ENCODE peak calls at places on chromosome 3, in six cellular contexts. H is GM23248, M is Caco-2, W is adipocyte, P is stomach, B is thoracic aorta. Q is an unnamed sample. For H3K4me1 and H3K36me3, the result is how much of the 10 kb centered on the place peaks cover.

GRCh38 chr3:141275032-141275422 is 43.4 kb downstream of the PXYLP1 start:
- DNase-seq in M (no peak), B (no peak), P (no peak), W (peak), H (peak), Q (no peak)

GRCh38 chr3:108106031-108106430 is 15.2 kb upstream of the CD47 start:
- DNase-seq in P (no peak), H (peak), B (no peak), W (no peak), M (no peak), Q (no peak)

GRCh38 chr3:6861989-6862879 is 1.3 kb downstream of the GRM7 start:
- DNase-seq in W (no peak), P (no peak), B (no peak), M (no peak), H (no peak), Q (no peak)

GRCh38 chr3:72336114-72336651 is 512.1 kb downstream of the SHQ1 start:
- DNase-seq in P (no peak), W (no peak), B (no peak), M (no peak), H (no peak), Q (no peak)

GRCh38 chr3:172106989-172107388 is 67.6 kb downstream of the FNDC3B start:
- DNase-seq in W (no peak), H (no peak), P (peak), M (no peak), B (no peak), Q (peak)

GRCh38 chr3:52971895-52972294 is 74.0 kb downstream of the SFMBT1 start:
- DNase-seq in H (no peak), M (no peak), B (no peak), W (no peak), P (no peak), Q (no peak)

GRCh38 chr3:99505646-99506269 is 132.6 kb upstream of the COL8A1 start:
- DNase-seq in H (peak), W (peak), B (peak), P (no peak), M (no peak), Q (peak)

GRCh38 chr3:58866079-58866478 is 183.7 kb downstream of the CFAP20DC start:
- DNase-seq in M (no peak), B (no peak), H (no peak), P (no peak), W (no peak), Q (no peak)

GRCh38 chr3:126544596-126545281 is 14.0 kb downstream of the C3orf22 start:
- DNase-seq in H (no peak), W (no peak), P (peak), M (no peak), B (no peak), Q (no peak)

GRCh38 chr3:45688194-45688881 is 858 bp upstream of the SACM1L start:
- DNase-seq in B (no peak), M (peak), P (no peak), H (peak), W (peak), Q (no peak)

GRCh38 chr3:130658666-130659065 is 88.0 kb downstream of the PIK3R4 start:
- DNase-seq in M (no peak), W (peak), B (no peak), P (no peak), H (peak), Q (no peak)

GRCh38 chr3:117549716-117550115 is 840.1 kb downstream of the TUSC7 start:
- DNase-seq in H (peak), M (no peak), W (peak), B (no peak), P (no peak), Q (no peak)

GRCh38 chr3:150610785-150611184 is 7.7 kb downstream of the SELENOT start:
- DNase-seq in H (peak), P (no peak), W (peak), B (no peak), M (no peak), Q (no peak)

GRCh38 chr3:151423091-151423490 is 37.8 kb downstream of the IGSF10 start:
- DNase-seq in W (no peak), H (no peak), M (no peak), P (no peak), B (no peak), Q (no peak)

GRCh38 chr3:141972394-141972793 is 96.0 kb downstream of the ATP1B3 start:
- DNase-seq in P (no peak), M (no peak), B (no peak), W (no peak), H (peak), Q (no peak)

GRCh38 chr3:28485164-28485563 is 136.5 kb upstream of the AZI2 start:
- DNase-seq in P (no peak), B (no peak), M (no peak), H (no peak), W (no peak), Q (no peak)

GRCh38 chr3:172903642-172904041 is 153.1 kb downstream of the ECT2 start:
- DNase-seq in P (no peak), W (no peak), B (no peak), M (no peak), H (no peak), Q (no peak)

GRCh38 chr3:18847583-18848197 is 300.6 kb upstream of the KCNH8 start:
- DNase-seq in B (no peak), H (no peak), W (peak), M (no peak), P (no peak), Q (no peak)

GRCh38 chr3:99646107-99646435 is 7.7 kb downstream of the COL8A1 start:
- DNase-seq in H (no peak), B (no peak), W (no peak), P (no peak), M (no peak), Q (no peak)

GRCh38 chr3:49519266-49519665 is 35.0 kb upstream of the BSN start:
- DNase-seq in M (no peak), P (no peak), B (no peak), H (no peak), W (no peak), Q (no peak)

GRCh38 chr3:63192248-63192647 is 85.9 kb upstream of the SYNPR start:
- DNase-seq in M (no peak), P (no peak), W (no peak), H (no peak), B (no peak), Q (no peak)
- H3K4me1 ChIP-seq in M (under half), P (under half), W (under half), H (under half), B (under half), Q (under half)

DNA sequence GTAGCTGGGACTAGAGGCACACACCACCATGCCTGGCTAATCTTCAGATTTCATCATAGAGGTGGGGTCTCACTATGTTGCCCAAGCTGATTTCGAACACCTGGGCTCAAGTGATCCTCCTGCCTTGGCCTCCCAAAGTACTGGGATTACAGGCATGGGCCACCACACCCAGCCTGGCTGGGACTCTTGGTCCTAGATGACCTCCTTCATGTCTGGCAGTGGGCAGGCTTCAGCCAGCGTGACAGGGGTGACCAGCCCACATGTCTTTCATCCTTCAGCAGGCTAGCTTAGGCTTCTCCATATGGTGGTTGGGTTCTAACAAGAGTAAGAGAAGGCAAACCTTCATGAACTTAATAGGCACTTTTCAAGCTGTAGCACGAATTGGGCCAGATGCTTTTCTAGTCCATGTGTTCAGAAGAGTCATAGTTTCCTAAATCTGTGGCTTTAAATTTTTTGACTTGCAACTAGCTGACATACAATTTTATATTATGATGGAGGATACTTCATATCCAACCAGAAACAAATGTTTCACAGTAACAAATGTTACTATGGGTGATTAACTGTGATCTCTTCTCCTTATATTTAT is 7.7 kb downstream of the GPD1L start:
- DNase-seq in H (no peak), W (no peak), P (no peak), B (no peak), M (no peak), Q (no peak)
- H3K4me3 ChIP-seq in H (no peak), W (no peak), P (no peak), B (no peak), M (no peak), Q (no peak)

DNA sequence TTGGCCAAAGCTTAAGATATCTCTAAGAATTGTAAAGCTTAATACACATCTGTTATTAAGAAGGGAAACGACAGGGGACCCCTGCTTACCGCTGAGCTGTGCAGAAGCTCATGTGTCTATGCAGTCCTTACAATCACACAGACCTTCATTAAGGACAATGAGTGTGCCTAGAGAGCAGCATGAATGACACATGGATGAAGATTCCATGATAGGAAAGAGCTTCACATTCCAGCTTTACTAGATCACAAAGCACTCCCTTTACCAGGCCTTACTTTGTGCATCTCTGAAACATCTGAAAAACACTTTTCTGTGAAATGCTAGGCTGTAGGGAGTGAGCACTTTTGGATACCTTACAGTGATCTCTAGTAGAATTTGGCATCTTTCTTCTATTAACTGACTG is 32.0 kb downstream of the RNF168 start:
- DNase-seq in B (no peak), W (peak), M (no peak), P (no peak), H (peak), Q (no peak)
- H3K36me3 ChIP-seq in B (under half), W (half or more), M (under half), P (under half), H (under half), Q (under half)

GRCh38 chr3:12935023-12935860 is 93.9 kb upstream of the RPL32 start:
- DNase-seq in P (no peak), H (no peak), M (no peak), W (no peak), B (no peak), Q (no peak)
- H3K4me1 ChIP-seq in P (under half), H (under half), M (under half), W (under half), B (half or more), Q (half or more)

DNA sequence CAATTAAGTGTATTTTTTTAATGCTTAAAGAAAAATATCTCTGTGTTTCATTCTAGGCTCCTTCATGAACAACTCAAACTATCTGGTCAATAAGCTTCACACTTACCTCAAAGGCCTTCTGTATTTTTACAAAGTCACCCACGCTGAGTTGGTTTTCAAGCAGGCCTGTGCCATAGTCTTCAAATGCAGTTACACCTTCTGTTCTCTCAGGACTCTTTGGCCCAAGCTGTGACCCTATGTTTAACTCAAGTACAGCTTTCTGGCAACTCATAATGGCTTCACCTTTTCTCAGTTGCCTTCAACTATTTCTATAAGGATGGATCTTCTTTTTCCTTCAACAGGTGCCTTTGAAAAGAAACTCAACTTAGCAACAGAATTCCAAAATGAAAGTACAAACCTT is 587 bp downstream of the WDR49 start:
- DNase-seq in W (no peak), P (no peak), M (no peak), B (no peak), H (no peak), Q (no peak)
- H3K4me3 ChIP-seq in W (no peak), P (no peak), M (no peak), B (no peak), H (no peak), Q (no peak)

DNA sequence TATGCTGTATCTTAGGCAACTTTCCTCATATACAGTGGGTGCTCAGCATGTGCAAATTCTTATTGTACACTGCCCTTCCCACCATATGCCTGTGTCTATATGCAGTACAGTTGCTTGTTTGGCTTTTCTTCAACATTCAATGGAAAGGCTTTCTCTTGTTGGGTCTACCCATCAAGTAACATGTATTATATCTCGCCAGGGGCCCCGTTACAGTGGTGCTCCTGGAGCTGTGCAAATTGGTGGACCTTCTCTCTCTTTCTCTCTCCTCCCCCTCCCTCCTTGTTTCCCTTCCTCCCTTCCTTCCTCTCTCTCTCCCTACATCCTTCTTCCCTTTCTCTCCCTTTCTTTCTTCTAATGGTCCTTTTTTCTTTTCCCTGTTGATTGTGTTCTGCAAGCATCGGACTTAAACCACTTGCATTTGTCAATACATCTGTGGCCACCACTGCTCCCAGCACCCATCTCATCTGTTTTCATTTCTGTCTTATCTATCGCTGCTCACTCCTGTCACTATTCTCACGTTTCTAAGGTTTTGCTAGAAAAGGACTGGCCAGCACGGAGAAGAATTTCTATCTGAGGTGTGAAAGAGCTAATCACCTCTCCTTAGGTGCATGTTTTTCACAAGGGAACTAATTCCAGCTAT is 35.3 kb downstream of the TGFBR2 start:
- DNase-seq in M (no peak), P (no peak), H (no peak), B (no peak), W (no peak), Q (no peak)
- H3K36me3 ChIP-seq in M (under half), P (under half), H (under half), B (under half), W (under half), Q (under half)

DNA sequence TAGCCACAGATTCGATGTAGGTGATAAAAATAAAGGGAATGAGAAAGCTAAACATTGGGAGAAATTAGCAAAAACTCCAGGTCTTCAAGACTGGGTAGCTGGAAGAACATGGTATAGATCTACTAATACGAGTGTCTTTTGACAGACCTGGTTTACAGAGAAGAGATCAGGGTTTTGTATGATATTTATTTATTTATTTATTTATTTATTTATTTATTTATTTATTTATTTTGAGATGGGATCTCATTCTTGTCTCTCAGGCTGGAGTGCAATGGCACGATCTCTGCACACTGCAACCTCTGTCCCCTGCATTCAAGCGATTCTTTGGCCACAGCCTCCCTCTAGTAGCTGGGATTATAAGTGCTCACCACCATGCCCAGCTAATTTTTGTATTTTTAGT is 448.4 kb downstream of the CNTN4 start:
- DNase-seq in W (no peak), P (no peak), M (no peak), B (no peak), H (no peak), Q (no peak)
- H3K4me1 ChIP-seq in W (under half), P (under half), M (under half), B (under half), H (under half), Q (under half)

GRCh38 chr3:177783338-177783737 is 586.1 kb upstream of the TBL1XR1 start:
- DNase-seq in B (no peak), H (no peak), W (no peak), M (no peak), P (no peak), Q (no peak)

GRCh38 chr3:177776656-177777055 is 579.4 kb upstream of the TBL1XR1 start:
- DNase-seq in H (peak), B (no peak), W (peak), M (no peak), P (no peak), Q (no peak)

GRCh38 chr3:177777699-177778098 is 580.4 kb upstream of the TBL1XR1 start:
- DNase-seq in H (peak), M (peak), B (no peak), P (peak), W (no peak), Q (peak)

GRCh38 chr3:177781686-177782161 is 584.4 kb upstream of the TBL1XR1 start:
- DNase-seq in W (peak), M (no peak), H (peak), B (no peak), P (no peak), Q (peak)

DNA sequence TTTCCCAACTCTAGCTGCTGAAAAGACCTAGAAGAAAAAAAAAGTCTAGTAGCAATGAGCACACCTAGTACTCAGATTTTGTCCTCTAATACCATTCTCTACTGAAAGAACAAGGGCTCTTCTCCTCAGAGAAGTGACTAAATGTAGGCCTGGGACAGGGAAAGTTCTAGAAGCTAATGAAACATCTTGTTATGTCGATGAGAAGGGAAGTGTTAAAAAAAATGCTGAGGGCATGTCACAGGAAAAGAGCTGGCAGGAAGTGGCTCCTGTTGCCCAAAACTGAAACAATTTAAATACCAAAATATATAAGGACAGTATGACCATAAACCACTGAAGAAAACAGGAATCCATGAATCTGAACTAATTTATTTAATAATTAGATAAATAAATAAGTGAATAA is 581.4 kb upstream of the TBL1XR1 start:
- DNase-seq in P (no peak), M (no peak), W (no peak), H (no peak), B (no peak), Q (no peak)
- H3K4me3 ChIP-seq in P (no peak), M (no peak), W (no peak), H (no peak), B (no peak), Q (no peak)

GRCh38 chr3:183800221-183800863 is 25.0 kb downstream of the MAP6D1 start:
- DNase-seq in W (no peak), B (no peak), H (no peak), P (no peak), M (no peak), Q (no peak)

GRCh38 chr3:183799471-183799870 is 25.9 kb downstream of the MAP6D1 start:
- DNase-seq in M (no peak), P (no peak), W (no peak), B (no peak), H (no peak), Q (no peak)

GRCh38 chr3:183807329-183807728 is 18.0 kb downstream of the MAP6D1 start:
- DNase-seq in H (no peak), W (no peak), B (no peak), M (no peak), P (no peak), Q (no peak)

GRCh38 chr3:183807881-183808280 is 17.5 kb downstream of the MAP6D1 start:
- DNase-seq in H (no peak), B (no peak), W (no peak), P (no peak), M (no peak), Q (no peak)

GRCh38 chr3:183802989-183803388 is 22.4 kb downstream of the MAP6D1 start:
- DNase-seq in P (no peak), H (no peak), B (no peak), W (no peak), M (no peak), Q (no peak)
- H3K36me3 ChIP-seq in P (half or more), H (half or more), B (half or more), W (half or more), M (under half), Q (under half)